ENCODE peak calls at places on chromosomes 13 and 19, in six cellular contexts. Q is heart left ventricle, V is thoracic aorta, S is upper lobe of left lung, A is left lung, N is GM10248. D is an unnamed sample.

GRCh38 chr13:94305463-94305862 is 174.0 kb downstream of the DCT start:
- DNase-seq in A (no peak), S (no peak), N (no peak), V (no peak), Q (no peak), D (no peak)

GRCh38 chr19:39410620-39411005 is 1.9 kb upstream of the PLEKHG2 start:
- DNase-seq in V (no peak), N (no peak), S (no peak), A (no peak), Q (peak; percentile 18), D (no peak)

GRCh38 chr19:53809518-53810186 is 14.5 kb downstream of the NLRP12 start:
- DNase-seq in V (no peak), S (peak; percentile 49), N (no peak), Q (no peak), A (no peak), D (no peak)

GRCh38 chr13:113186061-113186900 is 22.2 kb downstream of the PCID2 start:
- DNase-seq in A (no peak), V (no peak), Q (no peak), N (peak; percentile 71), S (no peak), D (no peak)

GRCh38 chr13:96835591-96835990 is 158.7 kb downstream of the OXGR1 start:
- DNase-seq in N (no peak), S (no peak), V (no peak), Q (no peak), A (no peak), D (no peak)

GRCh38 chr19:33720691-33721682 is 75.7 kb upstream of the KCTD15 start:
- DNase-seq in Q (no peak), S (no peak), V (no peak), A (no peak), N (no peak), D (no peak)

GRCh38 chr13:96837809-96838208 is 156.5 kb downstream of the OXGR1 start:
- DNase-seq in S (no peak), Q (no peak), A (no peak), V (no peak), N (no peak), D (no peak)

GRCh38 chr19:3520166-3521103 is 14.3 kb downstream of the FZR1 start:
- DNase-seq in V (no peak), S (peak; percentile 75), Q (no peak), A (no peak), N (no peak), D (no peak)

GRCh38 chr19:18717601-18718000 is 34.1 kb downstream of the CRTC1 start:
- DNase-seq in Q (no peak), N (no peak), V (no peak), A (no peak), S (peak; percentile 50), D (no peak)

GRCh38 chr13:92716749-92717148 is 509.9 kb upstream of the GPC6 start:
- DNase-seq in Q (no peak), N (no peak), S (no peak), A (no peak), V (no peak), D (no peak)

GRCh38 chr13:33636955-33637670 is 180.8 kb upstream of the RFC3 start:
- DNase-seq in N (no peak), Q (no peak), V (no peak), S (no peak), A (no peak), D (no peak)

GRCh38 chr19:39542198-39542597 is 2.2 kb upstream of the EID2 start:
- DNase-seq in S (no peak), A (no peak), N (no peak), Q (no peak), V (no peak), D (no peak)

GRCh38 chr19:48543121-48543710 is 8.8 kb upstream of the SULT2B1 start:
- DNase-seq in N (no peak), V (no peak), A (peak; percentile 63), Q (peak; percentile 22), S (no peak), D (no peak)

GRCh38 chr13:39269411-39269810 is 231.2 kb downstream of the NHLRC3 start:
- DNase-seq in S (no peak), Q (no peak), A (no peak), V (no peak), N (no peak), D (no peak)

GRCh38 chr19:970695-971094 is 13.4 kb upstream of the WDR18 start:
- DNase-seq in S (no peak), Q (no peak), A (no peak), N (no peak), V (no peak), D (no peak)

GRCh38 chr13:23160241-23161175 is 20.3 kb upstream of the SGCG start:
- DNase-seq in A (no peak), Q (no peak), N (no peak), V (no peak), S (peak; percentile 85), D (no peak)

GRCh38 chr13:59658736-59659330 is 504.9 kb downstream of the DIAPH3 start:
- DNase-seq in N (no peak), Q (no peak), A (no peak), S (no peak), V (no peak), D (no peak)

GRCh38 chr13:87827479-87827878 is 156.3 kb downstream of the SLITRK5 start:
- DNase-seq in A (no peak), V (no peak), Q (no peak), N (no peak), S (no peak), D (no peak)

GRCh38 chr13:77857810-77858209 is 60.8 kb downstream of the EDNRB start:
- DNase-seq in S (no peak), N (no peak), A (no peak), Q (no peak), V (no peak), D (no peak)

DNA sequence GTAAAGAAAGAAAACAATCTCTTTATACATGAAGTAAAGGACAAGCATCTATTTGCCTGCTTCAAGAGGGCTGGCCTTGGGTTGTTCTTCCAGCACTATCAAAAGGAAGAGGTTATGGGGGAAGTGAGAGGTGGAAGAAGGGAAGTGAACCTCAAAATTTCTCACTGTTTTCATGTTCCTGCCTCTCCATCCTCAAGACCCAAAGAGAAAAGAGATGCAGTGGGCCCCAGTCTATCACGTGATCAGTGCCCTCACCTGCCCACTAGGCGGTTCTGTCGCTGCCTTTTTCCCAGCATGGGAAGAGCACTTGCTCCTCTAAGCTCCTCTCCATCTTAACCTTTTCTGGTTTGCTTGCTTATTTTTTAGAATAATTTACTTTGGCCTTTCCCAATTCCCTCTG is 6.2 kb upstream of the USP12 start:
- DNase-seq in V (no peak), S (no peak), N (no peak), Q (no peak), A (no peak), D (no peak)
- TF ChIP-seq CTCF in V (no peak), S (no peak), N (no peak), Q (no peak), A (no peak), D (no peak)

DNA sequence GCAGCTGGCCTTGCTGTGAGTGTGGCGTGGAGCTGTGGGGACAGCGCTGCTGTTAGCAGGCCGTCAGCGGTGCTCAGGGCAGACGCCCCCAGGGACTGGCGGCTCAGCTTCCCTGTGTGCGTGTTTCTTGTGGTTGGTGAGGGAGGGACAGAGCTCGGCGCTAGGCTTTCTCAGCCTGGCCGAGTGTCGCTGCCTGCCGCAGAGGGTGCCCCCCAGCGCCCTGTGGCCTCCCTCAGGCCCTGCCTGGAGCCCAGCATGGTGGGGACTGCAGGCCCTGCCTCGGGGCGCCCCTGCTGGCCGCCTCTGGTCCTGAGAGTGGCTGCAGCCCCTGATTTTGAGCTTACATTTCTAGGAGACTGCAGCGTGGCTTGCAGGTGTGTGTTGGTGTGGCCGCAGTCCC is 35.5 kb downstream of the DOT1L start:
- DNase-seq in V (no peak), N (no peak), A (no peak), S (peak; percentile 71), Q (no peak), D (no peak)
- TF ChIP-seq CTCF in V (peak; percentile 47), N (peak; percentile 32), A (no peak), S (no peak), Q (peak; percentile 22), D (no peak)

GRCh38 chr19:15425321-15425950 is 6.6 kb upstream of the AKAP8L start:
- DNase-seq in A (no peak), V (no peak), S (peak; percentile 76), N (no peak), Q (no peak), D (no peak)
- TF ChIP-seq CTCF in A (no peak), V (no peak), S (no peak), N (no peak), Q (no peak), D (no peak)

DNA sequence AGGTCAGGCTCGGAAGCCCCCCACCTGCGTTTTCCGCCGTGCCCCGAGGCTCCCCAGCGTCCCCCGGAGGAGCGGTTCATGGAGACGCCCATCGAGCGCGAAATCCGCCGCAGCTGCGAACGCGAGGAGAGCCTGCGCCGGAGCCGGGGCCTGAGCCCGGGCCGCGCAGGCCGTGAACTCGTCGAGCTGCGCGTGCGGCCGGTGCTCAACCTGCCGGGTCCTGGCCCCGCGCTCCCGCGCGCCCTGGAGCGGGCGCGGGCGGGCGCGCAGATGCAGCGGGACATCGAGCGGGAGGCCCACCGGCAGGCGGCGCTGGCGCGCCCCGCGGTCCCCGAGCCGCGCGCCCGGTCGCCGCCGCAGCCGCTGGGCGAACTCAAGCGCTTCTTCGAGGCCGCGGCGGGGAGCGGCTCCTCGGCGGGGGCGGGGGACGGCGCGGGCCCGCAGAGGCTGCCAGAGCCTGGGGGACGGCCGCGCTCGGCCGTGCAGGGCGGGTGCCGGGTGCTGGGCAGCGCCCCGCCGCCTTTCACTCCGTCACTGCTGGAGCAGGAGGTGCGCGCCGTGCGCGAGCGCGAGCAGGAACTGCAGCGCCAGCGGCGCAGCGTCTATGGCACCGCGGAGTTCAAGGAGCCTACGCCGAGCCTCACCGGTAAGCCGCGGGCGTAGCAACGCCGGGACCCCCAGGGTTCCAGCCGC is 792 bp downstream of the MISP3 start:
- DNase-seq in A (peak; percentile 77), Q (peak; percentile 89), V (no peak), N (peak; percentile 83), S (peak; percentile 97), D (no peak)
- TF ChIP-seq CTCF in A (peak; percentile 48), Q (peak; percentile 45), V (no peak), N (peak; percentile 90), S (peak; percentile 84), D (no peak)

DNA sequence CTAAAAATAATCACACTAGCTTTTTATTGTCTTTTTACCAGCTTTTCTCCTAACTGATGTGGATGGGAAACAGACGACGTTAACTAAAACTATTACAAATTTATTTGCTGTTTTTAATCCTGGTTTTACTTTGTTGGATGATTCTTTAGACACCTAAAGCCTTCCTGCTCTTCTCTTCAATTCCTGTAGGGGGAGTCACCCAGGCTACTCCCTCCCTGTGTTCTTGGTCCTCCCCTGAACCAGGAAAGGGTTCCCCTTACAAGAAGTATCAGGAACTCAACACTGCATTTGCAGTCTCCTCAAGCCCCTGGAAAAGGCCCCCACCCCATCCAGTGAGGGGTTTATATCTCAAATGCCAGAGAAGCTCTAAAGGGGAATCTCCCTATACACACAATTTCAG is 206.1 kb downstream of the SUCLA2 start:
- DNase-seq in V (no peak), S (no peak), Q (no peak), A (no peak), N (no peak), D (no peak)
- TF ChIP-seq CTCF in V (no peak), S (no peak), Q (no peak), A (peak; percentile 12), N (no peak), D (no peak)